ENCODE peak calls at places on chromosomes 13 and 19, in four cellular contexts. Q is A549, N is HepG2, F is GM12878. T is an unnamed sample.

GRCh38 chr13:98004107-98004506 is 50.6 kb downstream of the IPO5 start:
- DNase-seq in Q (no peak), N (no peak), F (no peak), T (no peak)

GRCh38 chr13:48993150-48993549 is 17.4 kb downstream of the FNDC3A start:
- DNase-seq in Q (no peak), N (no peak), F (no peak), T (no peak)

GRCh38 chr19:43618921-43619261 is 538 bp downstream of the ZNF428 start:
- DNase-seq in Q (peak), N (peak), F (peak), T (peak)

GRCh38 chr19:15498910-15499309 is 9.4 kb upstream of the CYP4F22 start:
- DNase-seq in Q (no peak), N (no peak), F (no peak), T (no peak)

GRCh38 chr13:74243637-74244526 is 109.7 kb upstream of the KLF12 start:
- DNase-seq in Q (no peak), N (no peak), F (no peak), T (no peak)

GRCh38 chr19:3383121-3383722 is 16.8 kb downstream of the NFIC start:
- DNase-seq in Q (no peak), N (no peak), F (no peak), T (no peak)

GRCh38 chr13:114140909-114141255 is 8.5 kb upstream of the RASA3 start:
- DNase-seq in Q (no peak), N (no peak), F (no peak), T (no peak)

GRCh38 chr19:44741841-44742352 is 6.6 kb upstream of the BCL3 start:
- DNase-seq in Q (peak), N (peak), F (no peak), T (peak)

GRCh38 chr19:4909172-4909896 is at the start of gene UHRF1:
- DNase-seq in Q (no peak), N (peak), F (no peak), T (peak)

GRCh38 chr13:31908696-31909386 is 122.7 kb upstream of the FRY start:
- DNase-seq in Q (no peak), N (no peak), F (no peak), T (no peak)

DNA sequence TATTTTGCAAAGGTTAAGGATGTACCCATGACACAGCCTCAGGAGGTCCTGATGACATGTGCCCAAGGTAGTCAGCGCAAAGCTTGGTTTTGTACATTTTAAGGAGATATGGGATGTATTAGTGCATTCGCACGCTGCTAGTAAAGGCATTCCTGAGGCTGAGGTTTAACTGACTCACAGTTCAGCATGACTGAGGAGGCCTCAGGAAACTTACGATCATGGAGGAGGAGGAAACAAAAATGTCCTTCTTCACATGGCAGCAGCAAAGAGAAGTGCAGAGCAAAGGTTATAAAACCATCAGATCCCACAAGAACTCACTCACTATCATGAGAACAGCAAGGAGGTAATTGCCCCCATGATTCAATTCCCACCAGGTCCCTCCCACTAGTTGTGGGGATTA is 1017.4 kb downstream of the EFNB2 start:
- DNase-seq in Q (no peak), N (no peak), F (no peak), T (no peak)
- TF ChIP-seq CHD2 in Q (no peak), N (no peak), F (no peak), T (no peak)

DNA sequence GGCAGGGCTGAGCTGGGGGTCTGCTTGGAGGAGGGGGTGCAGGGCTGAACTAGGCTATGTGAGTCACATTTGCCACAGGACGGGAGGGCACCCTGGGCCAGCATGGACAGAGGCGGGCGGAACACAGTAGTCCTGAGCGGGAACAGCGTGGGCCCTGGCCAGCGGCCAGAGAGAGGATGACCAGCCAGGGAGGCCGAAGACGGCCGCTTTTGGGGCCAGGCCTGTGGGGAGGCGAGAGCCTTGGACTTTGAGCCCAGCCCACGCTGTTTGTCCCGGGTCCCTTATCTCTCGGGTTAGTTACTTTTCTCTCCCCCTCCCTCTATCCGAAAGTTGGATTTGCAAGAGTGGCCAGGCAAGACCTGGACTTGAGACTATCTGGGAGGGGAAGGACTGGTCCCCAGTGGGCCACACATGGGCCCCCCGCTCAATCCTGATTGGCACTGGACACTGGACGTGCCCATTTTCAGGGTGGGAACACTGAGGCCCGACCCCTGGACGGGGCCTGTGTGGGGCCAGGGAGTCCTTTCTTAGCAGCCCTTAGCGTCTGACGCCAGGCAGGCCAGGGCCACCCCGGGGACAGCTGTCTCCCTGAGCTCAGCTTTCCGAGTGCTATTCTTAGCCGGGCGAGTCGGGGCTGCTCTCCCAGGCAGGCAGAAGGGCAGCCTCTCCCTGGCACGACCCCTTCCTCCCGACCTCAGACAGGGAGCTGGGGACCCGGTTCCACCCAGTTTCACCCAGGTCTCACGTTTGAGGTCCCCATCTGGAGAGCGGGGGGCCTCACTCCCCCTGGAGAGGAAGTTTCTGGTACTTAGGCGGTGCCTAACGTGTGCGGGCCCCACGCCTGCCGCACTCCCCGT is 833 bp downstream of the GAMT start:
- DNase-seq in Q (no peak), N (peak), F (no peak), T (peak)
- TF ChIP-seq PBX3 in Q (no peak), N (no peak), F (no peak), T (no peak)

DNA sequence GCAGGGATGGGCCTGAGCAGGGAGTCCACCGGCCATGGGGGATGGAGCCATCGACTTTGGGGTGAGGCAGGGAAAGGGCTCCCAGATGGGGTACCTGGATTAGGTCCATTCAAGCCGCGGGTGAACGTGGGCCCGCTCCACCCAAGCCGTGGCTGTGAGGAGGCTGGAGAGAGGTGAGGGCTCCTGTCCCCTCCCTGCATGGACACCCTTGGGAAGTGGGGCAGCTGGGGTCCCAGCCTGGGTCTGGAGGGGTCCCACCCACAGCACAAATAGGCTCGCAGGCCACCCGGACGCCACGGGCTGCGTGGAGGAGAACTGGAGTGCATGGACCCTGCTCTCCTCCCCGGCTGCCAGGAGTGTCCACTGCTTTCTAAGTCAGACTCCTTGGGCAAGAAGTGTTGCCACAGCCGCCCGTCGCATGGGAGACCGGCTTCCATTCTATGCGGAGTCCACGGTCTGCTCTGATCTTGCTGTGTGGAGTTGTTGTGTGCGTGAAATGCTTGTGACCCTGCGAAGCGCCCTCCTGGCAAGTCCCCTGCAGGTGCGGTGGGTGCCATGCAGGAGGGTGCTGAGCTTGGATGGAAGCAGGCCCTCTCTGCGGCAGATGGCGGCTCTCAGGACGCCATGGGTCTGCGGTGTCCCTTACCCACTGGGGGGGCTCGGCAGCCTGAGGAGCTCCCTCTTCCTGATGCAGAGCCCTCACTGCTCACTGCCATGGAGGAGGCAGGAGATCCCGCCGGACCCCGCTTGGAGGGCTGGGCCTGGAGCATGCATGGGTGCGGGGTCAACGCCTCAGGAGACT is 2.0 kb downstream of the DAZAP1 start:
- DNase-seq in Q (no peak), N (no peak), F (no peak), T (no peak)
- TF ChIP-seq CHD2 in Q (no peak), N (no peak), F (no peak), T (no peak)

GRCh38 chr19:38844093-38844686 is 5.6 kb downstream of the HNRNPL start:
- DNase-seq in Q (no peak), N (no peak), F (no peak), T (no peak)

GRCh38 chr19:38845374-38846024 is 4.3 kb downstream of the HNRNPL start:
- DNase-seq in Q (no peak), N (no peak), F (no peak), T (no peak)

GRCh38 chr19:38843175-38843758 is 6.5 kb downstream of the HNRNPL start:
- DNase-seq in Q (peak), N (no peak), F (no peak), T (no peak)

GRCh38 chr19:38848299-38849146 is 1.3 kb downstream of the HNRNPL start:
- DNase-seq in Q (peak), N (no peak), F (no peak), T (no peak)

DNA sequence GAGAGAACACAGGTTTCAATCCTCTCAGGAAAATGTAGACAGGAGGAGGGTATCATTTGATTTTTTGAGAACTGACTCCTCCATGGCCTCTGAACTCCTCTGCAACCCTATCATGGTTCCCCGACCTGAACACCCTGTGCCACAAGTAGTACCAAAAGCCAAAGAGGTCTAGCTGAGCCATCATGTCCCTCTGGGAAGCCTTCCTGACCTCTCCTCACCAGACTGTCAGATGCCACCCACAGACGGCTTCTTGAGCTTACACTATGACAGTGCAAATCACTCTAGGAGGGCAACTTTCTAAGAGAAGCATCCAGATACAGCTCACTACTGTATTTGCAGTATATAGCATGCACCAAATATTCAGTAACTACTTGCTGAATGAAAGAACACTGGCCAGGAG is 3.7 kb downstream of the HNRNPL start:
- DNase-seq in Q (no peak), N (no peak), F (no peak), T (no peak)
- TF ChIP-seq PBX3 in Q (no peak), N (no peak), F (no peak), T (no peak)

GRCh38 chr13:25988655-25989054 is 63.2 kb downstream of the SHISA2 start:
- DNase-seq in Q (no peak), N (no peak), F (no peak), T (no peak)

GRCh38 chr13:25987987-25988386 is 63.8 kb downstream of the SHISA2 start:
- DNase-seq in Q (no peak), N (no peak), F (no peak), T (no peak)

GRCh38 chr13:25992076-25992475 is 59.7 kb downstream of the SHISA2 start:
- DNase-seq in Q (no peak), N (no peak), F (no peak), T (no peak)

GRCh38 chr13:25990801-25991200 is 61.0 kb downstream of the SHISA2 start:
- DNase-seq in Q (no peak), N (no peak), F (no peak), T (no peak)
- TF ChIP-seq CHD2 in Q (no peak), N (no peak), F (no peak), T (no peak)

DNA sequence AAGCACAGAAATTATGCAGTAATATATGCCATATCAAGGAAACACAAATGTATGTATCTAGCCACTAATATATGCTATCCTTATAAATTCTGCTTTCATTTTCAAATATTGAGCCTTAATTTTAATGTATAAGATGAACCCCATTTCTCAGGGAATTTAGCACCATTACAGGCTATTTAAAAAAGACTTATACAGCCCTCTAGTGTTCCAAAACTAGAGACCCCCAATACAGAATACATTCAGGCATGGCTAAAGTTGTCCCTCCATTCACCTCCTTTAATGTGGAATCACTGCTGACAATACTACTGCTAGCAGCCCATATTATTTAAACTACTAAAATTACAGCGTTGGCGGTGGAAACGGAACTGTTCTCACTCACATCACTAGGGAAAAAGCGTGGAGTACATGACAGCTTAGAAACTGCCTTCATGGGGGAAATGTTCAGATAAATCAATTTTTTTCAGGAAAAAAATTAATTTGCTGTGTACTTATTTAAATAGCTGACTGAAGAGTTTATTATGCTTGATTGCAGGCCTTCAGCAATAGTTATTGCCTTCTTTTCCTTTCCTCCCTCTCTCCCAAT is 541.0 kb downstream of the PCDH9 start:
- DNase-seq in Q (no peak), N (no peak), F (no peak), T (peak)
- TF ChIP-seq PBX3 in Q (no peak), N (no peak), F (no peak), T (no peak)

GRCh38 chr19:18161691-18162039 is 8.7 kb downstream of the PIK3R2 start:
- DNase-seq in Q (no peak), N (no peak), F (no peak), T (no peak)
- TF ChIP-seq CHD2 in Q (no peak), N (no peak), F (no peak), T (no peak)

T was measured in SK-N-SH.